ENCODE peak calls at places on chromosomes 13 and 19, in ten cellular contexts. One of them, this sample, is unnamed. For H3K4me1, the result is how much of the 10 kb centered on the place peaks cover.

GRCh38 chr13:32267836-32268439 is 47.2 kb downstream of the ZAR1L start:
- DNase-seq in CD8-positive, alpha-beta T cell: peak
- DNase-seq in transverse colon: peak
- DNase-seq in psoas muscle: no peak
- DNase-seq in colonic mucosa: peak
- DNase-seq in left lung: no peak
- DNase-seq in stomach: peak
- DNase-seq in heart left ventricle: no peak
- DNase-seq in heart right ventricle: no peak
- DNase-seq in PC-9: no peak
- DNase-seq in this sample: peak

GRCh38 chr13:105655046-105655445 is 880.4 kb downstream of the EFNB2 start:
- DNase-seq in CD8-positive, alpha-beta T cell: no peak
- DNase-seq in colonic mucosa: no peak
- DNase-seq in psoas muscle: no peak
- DNase-seq in heart right ventricle: no peak
- DNase-seq in left lung: no peak
- DNase-seq in heart left ventricle: no peak
- DNase-seq in transverse colon: no peak
- DNase-seq in PC-9: no peak
- DNase-seq in stomach: no peak
- DNase-seq in this sample: no peak

GRCh38 chr19:44003461-44004134 is 841 bp downstream of the ZNF230 start:
- DNase-seq in psoas muscle: no peak
- DNase-seq in left lung: no peak
- DNase-seq in CD8-positive, alpha-beta T cell: peak
- DNase-seq in colonic mucosa: peak
- DNase-seq in stomach: no peak
- DNase-seq in heart left ventricle: no peak
- DNase-seq in heart right ventricle: no peak
- DNase-seq in PC-9: no peak
- DNase-seq in transverse colon: peak
- DNase-seq in this sample: no peak

GRCh38 chr13:76533251-76533650 is 353.0 kb downstream of the KCTD12 start:
- DNase-seq in stomach: no peak
- DNase-seq in left lung: no peak
- DNase-seq in transverse colon: no peak
- DNase-seq in colonic mucosa: no peak
- DNase-seq in heart left ventricle: no peak
- DNase-seq in CD8-positive, alpha-beta T cell: no peak
- DNase-seq in PC-9: no peak
- DNase-seq in heart right ventricle: no peak
- DNase-seq in psoas muscle: no peak
- DNase-seq in this sample: no peak

GRCh38 chr19:4733755-4734345 is 10.2 kb upstream of the DPP9 start:
- DNase-seq in colonic mucosa: no peak
- DNase-seq in heart left ventricle: no peak
- DNase-seq in PC-9: no peak
- DNase-seq in transverse colon: no peak
- DNase-seq in stomach: no peak
- DNase-seq in left lung: no peak
- DNase-seq in heart right ventricle: no peak
- DNase-seq in psoas muscle: no peak
- DNase-seq in CD8-positive, alpha-beta T cell: no peak
- DNase-seq in this sample: no peak

GRCh38 chr19:11480081-11480926 is 542 bp downstream of the ELAVL3 start:
- DNase-seq in PC-9: no peak
- DNase-seq in stomach: no peak
- DNase-seq in heart right ventricle: no peak
- DNase-seq in transverse colon: no peak
- DNase-seq in psoas muscle: no peak
- DNase-seq in heart left ventricle: no peak
- DNase-seq in colonic mucosa: no peak
- DNase-seq in CD8-positive, alpha-beta T cell: no peak
- DNase-seq in left lung: peak
- DNase-seq in this sample: no peak

GRCh38 chr19:56222901-56223300 is 20.8 kb downstream of the ZSCAN5C start:
- DNase-seq in left lung: no peak
- DNase-seq in psoas muscle: no peak
- DNase-seq in PC-9: no peak
- DNase-seq in stomach: no peak
- DNase-seq in heart left ventricle: no peak
- DNase-seq in heart right ventricle: no peak
- DNase-seq in CD8-positive, alpha-beta T cell: no peak
- DNase-seq in transverse colon: no peak
- DNase-seq in colonic mucosa: no peak
- DNase-seq in this sample: no peak

GRCh38 chr13:21022694-21023325 is 38.6 kb downstream of the LATS2 start:
- DNase-seq in stomach: no peak
- DNase-seq in psoas muscle: no peak
- DNase-seq in colonic mucosa: no peak
- DNase-seq in PC-9: no peak
- DNase-seq in transverse colon: no peak
- DNase-seq in left lung: no peak
- DNase-seq in heart left ventricle: no peak
- DNase-seq in CD8-positive, alpha-beta T cell: no peak
- DNase-seq in heart right ventricle: no peak
- DNase-seq in this sample: no peak

GRCh38 chr13:33512880-33513554 is 227.5 kb upstream of the STARD13 start:
- DNase-seq in colonic mucosa: no peak
- DNase-seq in stomach: no peak
- DNase-seq in PC-9: no peak
- DNase-seq in heart right ventricle: no peak
- DNase-seq in heart left ventricle: no peak
- DNase-seq in transverse colon: no peak
- DNase-seq in CD8-positive, alpha-beta T cell: no peak
- DNase-seq in psoas muscle: no peak
- DNase-seq in left lung: no peak
- DNase-seq in this sample: no peak

GRCh38 chr19:3135961-3136683 is at the start of gene GNA15:
- DNase-seq in PC-9: no peak
- DNase-seq in colonic mucosa: peak
- DNase-seq in transverse colon: peak
- DNase-seq in left lung: peak
- DNase-seq in heart left ventricle: no peak
- DNase-seq in CD8-positive, alpha-beta T cell: peak
- DNase-seq in stomach: peak
- DNase-seq in heart right ventricle: peak
- DNase-seq in psoas muscle: no peak
- DNase-seq in this sample: peak

GRCh38 chr19:1941146-1942077 is at the start of gene CSNK1G2:
- DNase-seq in psoas muscle: peak
- DNase-seq in CD8-positive, alpha-beta T cell: no peak
- DNase-seq in PC-9: no peak
- DNase-seq in transverse colon: peak
- DNase-seq in stomach: no peak
- DNase-seq in left lung: peak
- DNase-seq in heart left ventricle: no peak
- DNase-seq in colonic mucosa: no peak
- DNase-seq in heart right ventricle: no peak
- DNase-seq in this sample: no peak
- H3K4me1 ChIP-seq in psoas muscle: under half
- H3K4me1 ChIP-seq in CD8-positive, alpha-beta T cell: under half
- H3K4me1 ChIP-seq in PC-9: under half
- H3K4me1 ChIP-seq in transverse colon: under half
- H3K4me1 ChIP-seq in stomach: half or more
- H3K4me1 ChIP-seq in left lung: under half
- H3K4me1 ChIP-seq in heart left ventricle: under half
- H3K4me1 ChIP-seq in colonic mucosa: under half
- H3K4me1 ChIP-seq in heart right ventricle: under half
- H3K4me1 ChIP-seq in this sample: under half

GRCh38 chr19:41877916-41878905 is 1.1 kb downstream of the CD79A start:
- DNase-seq in stomach: no peak
- DNase-seq in heart right ventricle: no peak
- DNase-seq in PC-9: no peak
- DNase-seq in colonic mucosa: no peak
- DNase-seq in transverse colon: peak
- DNase-seq in heart left ventricle: no peak
- DNase-seq in left lung: no peak
- DNase-seq in psoas muscle: no peak
- DNase-seq in CD8-positive, alpha-beta T cell: no peak
- DNase-seq in this sample: peak

GRCh38 chr19:41879670-41880328 is 2.7 kb downstream of the CD79A start:
- DNase-seq in stomach: no peak
- DNase-seq in psoas muscle: no peak
- DNase-seq in colonic mucosa: no peak
- DNase-seq in left lung: no peak
- DNase-seq in PC-9: no peak
- DNase-seq in transverse colon: no peak
- DNase-seq in heart right ventricle: no peak
- DNase-seq in CD8-positive, alpha-beta T cell: no peak
- DNase-seq in heart left ventricle: no peak
- DNase-seq in this sample: no peak

GRCh38 chr19:41879080-41879479 is 2.0 kb downstream of the CD79A start:
- DNase-seq in psoas muscle: no peak
- DNase-seq in heart right ventricle: no peak
- DNase-seq in CD8-positive, alpha-beta T cell: no peak
- DNase-seq in colonic mucosa: no peak
- DNase-seq in stomach: no peak
- DNase-seq in left lung: no peak
- DNase-seq in PC-9: no peak
- DNase-seq in heart left ventricle: no peak
- DNase-seq in transverse colon: no peak
- DNase-seq in this sample: no peak

GRCh38 chr19:41882568-41883462 is at the start of gene ARHGEF1:
- DNase-seq in heart left ventricle: peak
- DNase-seq in CD8-positive, alpha-beta T cell: peak
- DNase-seq in PC-9: no peak
- DNase-seq in heart right ventricle: peak
- DNase-seq in transverse colon: peak
- DNase-seq in colonic mucosa: peak
- DNase-seq in psoas muscle: peak
- DNase-seq in stomach: peak
- DNase-seq in left lung: peak
- DNase-seq in this sample: peak

DNA sequence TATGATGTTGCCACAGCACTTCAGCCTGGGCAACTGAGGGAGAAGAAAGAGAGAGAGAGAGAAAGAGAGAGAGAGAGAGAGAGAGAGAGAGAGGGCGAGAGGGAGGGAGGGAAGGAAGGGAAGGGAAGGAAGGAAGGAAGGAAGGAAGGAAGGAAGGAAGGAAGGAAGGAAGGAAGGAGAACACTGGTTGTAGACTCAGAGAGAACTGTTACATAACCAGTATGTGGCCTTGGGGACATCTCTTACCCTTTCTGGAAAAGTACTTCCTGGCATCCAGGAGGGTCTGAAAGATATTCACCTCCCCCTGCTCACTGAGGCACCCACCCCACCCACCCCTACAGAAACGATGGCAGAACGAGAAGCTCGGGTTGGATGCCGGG is 2.7 kb upstream of the ARHGEF1 start:
- DNase-seq in CD8-positive, alpha-beta T cell: no peak
- DNase-seq in heart right ventricle: no peak
- DNase-seq in colonic mucosa: no peak
- DNase-seq in left lung: no peak
- DNase-seq in PC-9: no peak
- DNase-seq in psoas muscle: no peak
- DNase-seq in heart left ventricle: no peak
- DNase-seq in stomach: no peak
- DNase-seq in transverse colon: no peak
- DNase-seq in this sample: no peak
- H3K4me1 ChIP-seq in CD8-positive, alpha-beta T cell: half or more
- H3K4me1 ChIP-seq in heart right ventricle: under half
- H3K4me1 ChIP-seq in colonic mucosa: under half
- H3K4me1 ChIP-seq in left lung: half or more
- H3K4me1 ChIP-seq in PC-9: under half
- H3K4me1 ChIP-seq in psoas muscle: under half
- H3K4me1 ChIP-seq in heart left ventricle: under half
- H3K4me1 ChIP-seq in stomach: under half
- H3K4me1 ChIP-seq in transverse colon: under half
- H3K4me1 ChIP-seq in this sample: half or more

GRCh38 chr13:27132538-27132937 is 39.1 kb downstream of the USP12 start:
- DNase-seq in PC-9: no peak
- DNase-seq in CD8-positive, alpha-beta T cell: no peak
- DNase-seq in heart left ventricle: no peak
- DNase-seq in left lung: no peak
- DNase-seq in heart right ventricle: no peak
- DNase-seq in transverse colon: no peak
- DNase-seq in stomach: no peak
- DNase-seq in colonic mucosa: no peak
- DNase-seq in psoas muscle: no peak
- DNase-seq in this sample: no peak

GRCh38 chr13:27128825-27129627 is 42.6 kb downstream of the USP12 start:
- DNase-seq in left lung: no peak
- DNase-seq in heart left ventricle: no peak
- DNase-seq in transverse colon: no peak
- DNase-seq in CD8-positive, alpha-beta T cell: no peak
- DNase-seq in stomach: no peak
- DNase-seq in colonic mucosa: no peak
- DNase-seq in psoas muscle: no peak
- DNase-seq in PC-9: no peak
- DNase-seq in heart right ventricle: no peak
- DNase-seq in this sample: no peak

GRCh38 chr13:27130223-27131015 is 41.2 kb downstream of the USP12 start:
- DNase-seq in stomach: no peak
- DNase-seq in PC-9: no peak
- DNase-seq in heart right ventricle: no peak
- DNase-seq in transverse colon: no peak
- DNase-seq in CD8-positive, alpha-beta T cell: no peak
- DNase-seq in colonic mucosa: no peak
- DNase-seq in left lung: no peak
- DNase-seq in psoas muscle: no peak
- DNase-seq in heart left ventricle: no peak
- DNase-seq in this sample: no peak

GRCh38 chr13:27131906-27132305 is 39.7 kb downstream of the USP12 start:
- DNase-seq in psoas muscle: no peak
- DNase-seq in left lung: no peak
- DNase-seq in stomach: no peak
- DNase-seq in transverse colon: no peak
- DNase-seq in PC-9: no peak
- DNase-seq in colonic mucosa: no peak
- DNase-seq in heart left ventricle: no peak
- DNase-seq in heart right ventricle: no peak
- DNase-seq in CD8-positive, alpha-beta T cell: no peak
- DNase-seq in this sample: no peak

GRCh38 chr13:27131202-27131623 is 40.4 kb downstream of the USP12 start:
- DNase-seq in stomach: no peak
- DNase-seq in PC-9: peak
- DNase-seq in colonic mucosa: peak
- DNase-seq in transverse colon: no peak
- DNase-seq in CD8-positive, alpha-beta T cell: peak
- DNase-seq in psoas muscle: no peak
- DNase-seq in heart right ventricle: no peak
- DNase-seq in left lung: no peak
- DNase-seq in heart left ventricle: no peak
- DNase-seq in this sample: peak
- H3K4me1 ChIP-seq in stomach: half or more
- H3K4me1 ChIP-seq in PC-9: under half
- H3K4me1 ChIP-seq in colonic mucosa: under half
- H3K4me1 ChIP-seq in transverse colon: half or more
- H3K4me1 ChIP-seq in CD8-positive, alpha-beta T cell: under half
- H3K4me1 ChIP-seq in psoas muscle: half or more
- H3K4me1 ChIP-seq in heart right ventricle: under half
- H3K4me1 ChIP-seq in left lung: half or more
- H3K4me1 ChIP-seq in heart left ventricle: under half
- H3K4me1 ChIP-seq in this sample: half or more

DNA sequence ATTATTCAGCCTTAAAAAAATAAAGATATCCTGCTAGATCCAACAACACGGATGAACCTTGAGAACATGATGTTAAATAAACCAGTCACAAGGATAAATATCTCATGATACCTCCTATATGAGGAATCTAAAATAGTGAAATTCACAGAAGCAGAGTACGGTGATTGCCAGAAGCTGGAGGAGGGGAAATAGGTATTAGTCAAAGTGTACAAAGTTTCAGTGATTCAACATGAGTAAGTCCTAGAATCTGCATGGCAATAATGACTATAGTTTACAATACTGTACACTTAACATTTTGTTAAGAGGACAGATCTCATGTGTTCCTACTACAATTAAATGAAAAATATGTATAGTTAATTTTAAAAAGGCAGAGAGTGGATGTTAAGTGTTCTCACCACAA is 206.6 kb upstream of the SLC10A2 start:
- DNase-seq in stomach: no peak
- DNase-seq in PC-9: no peak
- DNase-seq in psoas muscle: no peak
- DNase-seq in CD8-positive, alpha-beta T cell: no peak
- DNase-seq in colonic mucosa: no peak
- DNase-seq in heart left ventricle: no peak
- DNase-seq in heart right ventricle: no peak
- DNase-seq in left lung: no peak
- DNase-seq in transverse colon: no peak
- DNase-seq in this sample: no peak
- H3K4me1 ChIP-seq in stomach: under half
- H3K4me1 ChIP-seq in PC-9: under half
- H3K4me1 ChIP-seq in psoas muscle: under half
- H3K4me1 ChIP-seq in CD8-positive, alpha-beta T cell: under half
- H3K4me1 ChIP-seq in colonic mucosa: under half
- H3K4me1 ChIP-seq in heart left ventricle: under half
- H3K4me1 ChIP-seq in heart right ventricle: under half
- H3K4me1 ChIP-seq in left lung: under half
- H3K4me1 ChIP-seq in transverse colon: under half
- H3K4me1 ChIP-seq in this sample: under half

This sample was measured in CD4-positive, alpha-beta memory T cell.